ENCODE peak calls at places on chromosomes 4 and X, in nine cellular contexts. S is T-helper 1 cell; I is occipital lobe; F is ACHN; U is K562; Z is cardiac fibroblast; V is activated CD4-positive, alpha-beta T cell treated with anti-CD3 and anti-CD28 coated beads for 36 hours; X is SJSA1; A is endothelial cell. Q is an unnamed sample.

GRCh38 chrX:115362334-115363095 is 73.0 kb downstream of the LUZP4 start:
- DNase-seq in S (no peak), I (no peak), F (no peak), U (no peak), Z (peak), V (peak), X (no peak), A (no peak), Q (no peak)

GRCh38 chr4:159071178-159071968 is 31.5 kb upstream of the RAPGEF2 start:
- DNase-seq in S (no peak), I (no peak), F (peak), U (no peak), Z (peak), V (no peak), X (peak), A (no peak), Q (no peak)

GRCh38 chr4:6657242-6658203 is 17.0 kb downstream of the MRFAP1 start:
- DNase-seq in S (no peak), I (no peak), F (no peak), U (no peak), Z (no peak), V (no peak), X (no peak), A (no peak), Q (no peak)

GRCh38 chrX:48025561-48025960 is 18.8 kb downstream of the SPACA5 start:
- DNase-seq in S (no peak), I (no peak), F (peak), U (peak), Z (peak), V (peak), X (peak), A (peak), Q (no peak)

GRCh38 chrX:318739-319578 is at the start of gene GTPBP6:
- DNase-seq in S (peak), I (no peak), F (peak), U (peak), Z (peak), V (peak), X (peak), A (peak), Q (peak)

GRCh38 chr4:90121961-90122748 is 5.0 kb upstream of the CCSER1 start:
- DNase-seq in S (no peak), I (peak), F (no peak), U (no peak), Z (no peak), V (no peak), X (no peak), A (no peak), Q (no peak)

GRCh38 chrX:154032653-154033052 is 13.0 kb upstream of the IRAK1 start:
- DNase-seq in S (no peak), I (no peak), F (no peak), U (no peak), Z (no peak), V (no peak), X (no peak), A (no peak), Q (no peak)

GRCh38 chrX:21194526-21194925 is 179.7 kb upstream of the CNKSR2 start:
- DNase-seq in S (no peak), I (no peak), F (no peak), U (no peak), Z (no peak), V (no peak), X (no peak), A (no peak), Q (no peak)

GRCh38 chr4:156581282-156581681 is 390.3 kb downstream of the PDGFC start:
- DNase-seq in S (no peak), I (no peak), F (no peak), U (no peak), Z (no peak), V (no peak), X (no peak), A (no peak), Q (no peak)

GRCh38 chr4:95532305-95532704 is 16.5 kb downstream of the UNC5C start:
- DNase-seq in S (no peak), I (no peak), F (no peak), U (no peak), Z (no peak), V (no peak), X (no peak), A (no peak), Q (no peak)

GRCh38 chrX:133994576-133994975 is 9.2 kb upstream of the GPC3 start:
- DNase-seq in S (no peak), I (no peak), F (no peak), U (no peak), Z (peak), V (no peak), X (no peak), A (no peak), Q (no peak)

GRCh38 chr4:33724685-33725084 is 2519.6 kb downstream of the ARAP2 start:
- DNase-seq in S (no peak), I (no peak), F (no peak), U (no peak), Z (peak), V (no peak), X (no peak), A (no peak), Q (no peak)

GRCh38 chr4:37836838-37837413 is 10.4 kb downstream of the PGM2 start:
- DNase-seq in S (no peak), I (no peak), F (no peak), U (no peak), Z (peak), V (no peak), X (no peak), A (no peak), Q (no peak)

GRCh38 chr4:168844261-168845039 is 165.6 kb downstream of the CBR4 start:
- DNase-seq in S (no peak), I (no peak), F (no peak), U (no peak), Z (no peak), V (no peak), X (peak), A (no peak), Q (no peak)

GRCh38 chrX:20029728-20030127 is 38.9 kb upstream of the BCLAF3 start:
- DNase-seq in S (no peak), I (no peak), F (peak), U (no peak), Z (no peak), V (no peak), X (no peak), A (no peak), Q (no peak)

GRCh38 chr4:23333946-23334878 is 555.6 kb downstream of the PPARGC1A start:
- DNase-seq in S (no peak), I (no peak), F (peak), U (peak), Z (peak), V (peak), X (peak), A (no peak), Q (peak)

GRCh38 chr4:71229477-71230257 is 109.2 kb upstream of the SLC4A4 start:
- DNase-seq in S (no peak), I (peak), F (peak), U (peak), Z (peak), V (peak), X (peak), A (peak), Q (no peak)

GRCh38 chrX:18146954-18147353 is 73.7 kb downstream of the BEND2 start:
- DNase-seq in S (no peak), I (no peak), F (peak), U (peak), Z (peak), V (peak), X (no peak), A (peak), Q (no peak)

GRCh38 chrX:103254171-103254824 is 657 bp downstream of the TCEAL8 start:
- DNase-seq in S (no peak), I (peak), F (peak), U (peak), Z (peak), V (peak), X (peak), A (peak), Q (no peak)